ENCODE peak calls at places on chromosomes 6 and 20, in seven cellular contexts. Z is activated CD8-positive, alpha-beta memory T cell treated with anti-CD3 and anti-CD28 coated beads for 4 hours; G is hypothalamus; E is heart right ventricle; P is anterior cingulate cortex; R is NCI-H526 treated with DMSO at 0.1 percent for 48 hours; F is HTR-8/SVneo. A is an unnamed sample.

GRCh38 chr6:30882764-30883475 is 1.4 kb upstream of the DDR1 start:
- DNase-seq in Z (no peak), G (no peak), E (no peak), P (no peak), R (peak), F (peak), A (no peak)

GRCh38 chr6:129491436-129491835 is 218.5 kb downstream of the ARHGAP18 start:
- DNase-seq in Z (no peak), G (no peak), E (no peak), P (no peak), R (no peak), F (no peak), A (no peak)

GRCh38 chr20:11949711-11950110 is 32.0 kb downstream of the BTBD3 start:
- DNase-seq in Z (no peak), G (no peak), E (no peak), P (no peak), R (no peak), F (no peak), A (no peak)

GRCh38 chr6:65259982-65260381 is 447.0 kb downstream of the EYS start:
- DNase-seq in Z (no peak), G (no peak), E (no peak), P (no peak), R (no peak), F (no peak), A (no peak)

GRCh38 chr20:3744806-3745685 is 12.6 kb downstream of the HSPA12B start:
- DNase-seq in Z (peak), G (peak), E (peak), P (no peak), R (peak), F (no peak), A (peak)

GRCh38 chr6:75101896-75102680 is 103.8 kb downstream of the COL12A1 start:
- DNase-seq in Z (no peak), G (no peak), E (no peak), P (no peak), R (no peak), F (no peak), A (no peak)

GRCh38 chr6:3293271-3294155 is 34.8 kb downstream of the PSMG4 start:
- DNase-seq in Z (no peak), G (no peak), E (no peak), P (no peak), R (no peak), F (no peak), A (no peak)

GRCh38 chr6:5175195-5175594 is 85.6 kb downstream of the LYRM4 start:
- DNase-seq in Z (no peak), G (no peak), E (no peak), P (no peak), R (no peak), F (no peak), A (no peak)

GRCh38 chr6:108720798-108721197 is 127.4 kb upstream of the ARMC2 start:
- DNase-seq in Z (no peak), G (no peak), E (no peak), P (no peak), R (no peak), F (no peak), A (no peak)

GRCh38 chr6:106757267-106757666 is 127.9 kb downstream of the QRSL1 start:
- DNase-seq in Z (no peak), G (no peak), E (no peak), P (no peak), R (peak), F (no peak), A (no peak)

GRCh38 chr6:7787137-7787575 is 61.3 kb downstream of the BMP6 start:
- DNase-seq in Z (no peak), G (no peak), E (peak), P (no peak), R (no peak), F (no peak), A (no peak)

GRCh38 chr20:31606678-31606927 is 1.5 kb downstream of the ID1 start:
- DNase-seq in Z (no peak), G (no peak), E (no peak), P (no peak), R (no peak), F (no peak), A (no peak)

GRCh38 chr6:42963179-42963854 is 2.8 kb downstream of the GNMT start:
- DNase-seq in Z (no peak), G (no peak), E (no peak), P (no peak), R (no peak), F (no peak), A (no peak)

GRCh38 chr20:1144401-1145172 is 26.2 kb downstream of the PSMF1 start:
- DNase-seq in Z (no peak), G (no peak), E (no peak), P (no peak), R (no peak), F (no peak), A (no peak)

GRCh38 chr6:16764188-16764950 is 3.1 kb upstream of the ATXN1 start:
- DNase-seq in Z (no peak), G (no peak), E (no peak), P (no peak), R (peak), F (no peak), A (peak)

GRCh38 chr20:17295151-17295726 is 68.4 kb downstream of the PCSK2 start:
- DNase-seq in Z (no peak), G (no peak), E (no peak), P (no peak), R (no peak), F (no peak), A (no peak)

GRCh38 chr6:75305573-75305972 is 21.0 kb upstream of the TMEM30A start:
- DNase-seq in Z (no peak), G (no peak), E (no peak), P (no peak), R (no peak), F (no peak), A (no peak)

GRCh38 chr6:34523441-34524206 is 32.5 kb downstream of the SPDEF start:
- DNase-seq in Z (no peak), G (no peak), E (no peak), P (no peak), R (no peak), F (no peak), A (no peak)

GRCh38 chr6:132089173-132089572 is 138.0 kb upstream of the CCN2 start:
- DNase-seq in Z (no peak), G (no peak), E (no peak), P (no peak), R (no peak), F (no peak), A (no peak)

GRCh38 chr6:133446789-133447188 is 205.6 kb downstream of the EYA4 start:
- DNase-seq in Z (no peak), G (no peak), E (no peak), P (no peak), R (no peak), F (no peak), A (no peak)

GRCh38 chr20:59810376-59811187 is 122.9 kb downstream of the SYCP2 start:
- DNase-seq in Z (no peak), G (no peak), E (no peak), P (no peak), R (no peak), F (no peak), A (no peak)

GRCh38 chr6:14553515-14553914 is 435.9 kb downstream of the CD83 start:
- DNase-seq in Z (no peak), G (no peak), E (no peak), P (no peak), R (no peak), F (no peak), A (no peak)

GRCh38 chr6:109460161-109460830 is 4.7 kb upstream of the MICAL1 start:
- DNase-seq in Z (no peak), G (no peak), E (no peak), P (no peak), R (no peak), F (no peak), A (no peak)

GRCh38 chr6:134431306-134431919 is 113.5 kb upstream of the SGK1 start:
- DNase-seq in Z (no peak), G (no peak), E (no peak), P (no peak), R (no peak), F (no peak), A (no peak)

GRCh38 chr20:25188218-25188617 is 7.3 kb upstream of the ENTPD6 start:
- DNase-seq in Z (no peak), G (no peak), E (no peak), P (no peak), R (no peak), F (no peak), A (no peak)

GRCh38 chr6:26595669-26596269 is 984 bp upstream of the ABT1 start:
- DNase-seq in Z (peak), G (peak), E (peak), P (peak), R (peak), F (peak), A (peak)

GRCh38 chr20:54622338-54623280 is 147.2 kb downstream of the DOK5 start:
- DNase-seq in Z (no peak), G (no peak), E (no peak), P (no peak), R (no peak), F (no peak), A (no peak)

GRCh38 chr20:2206957-2207769 is 88.6 kb upstream of the TGM3 start:
- DNase-seq in Z (peak), G (peak), E (peak), P (peak), R (peak), F (peak), A (peak)

GRCh38 chr6:52394251-52394666 is 25.9 kb upstream of the EFHC1 start:
- DNase-seq in Z (no peak), G (no peak), E (no peak), P (no peak), R (no peak), F (no peak), A (peak)

GRCh38 chr6:157281570-157281969 is 41.7 kb downstream of the TMEM242 start:
- DNase-seq in Z (no peak), G (no peak), E (peak), P (no peak), R (no peak), F (no peak), A (no peak)

GRCh38 chr6:133807531-133807930 is 81.4 kb upstream of the TCF21 start:
- DNase-seq in Z (no peak), G (no peak), E (no peak), P (no peak), R (no peak), F (no peak), A (no peak)

GRCh38 chr6:48150701-48151100 is 39.7 kb upstream of the PTCHD4 start:
- DNase-seq in Z (no peak), G (no peak), E (no peak), P (no peak), R (no peak), F (no peak), A (no peak)

GRCh38 chr6:131948692-131949614 is 2.2 kb downstream of the CCN2 start:
- DNase-seq in Z (no peak), G (no peak), E (peak), P (no peak), R (no peak), F (no peak), A (no peak)

GRCh38 chr20:41670631-41671030 is 52.5 kb upstream of the CHD6 start:
- DNase-seq in Z (no peak), G (no peak), E (no peak), P (no peak), R (no peak), F (no peak), A (no peak)

GRCh38 chr6:36720251-36721141 is 22.9 kb downstream of the RAB44 start:
- DNase-seq in Z (no peak), G (no peak), E (no peak), P (no peak), R (no peak), F (no peak), A (no peak)

GRCh38 chr20:36468149-36469000 is 72.9 kb upstream of the MYL9 start:
- DNase-seq in Z (no peak), G (no peak), E (no peak), P (no peak), R (no peak), F (no peak), A (no peak)

A was measured in CD4-positive, CD25-positive, alpha-beta regulatory T cell.